ENCODE peak calls at places on chromosomes 16 and 17, in four cellular contexts. One of them, this sample, is unnamed.

GRCh38 chr17:74776044-74776962 is at the start of gene NAT9:
- DNase-seq in K562: peak
- DNase-seq in GM12878: peak
- DNase-seq in HepG2: peak
- DNase-seq in this sample: peak

GRCh38 chr16:68369168-68369567 is 58.3 kb downstream of the PRMT7 start:
- DNase-seq in K562: no peak
- DNase-seq in HepG2: no peak
- DNase-seq in GM12878: no peak
- DNase-seq in this sample: no peak

GRCh38 chr16:30016555-30017276 is 5.9 kb upstream of the DOC2A start:
- DNase-seq in HepG2: peak
- DNase-seq in K562: no peak
- DNase-seq in GM12878: no peak
- DNase-seq in this sample: no peak

GRCh38 chr17:71987634-71988033 is 133.2 kb upstream of the SOX9 start:
- DNase-seq in GM12878: no peak
- DNase-seq in K562: no peak
- DNase-seq in HepG2: no peak
- DNase-seq in this sample: no peak

GRCh38 chr17:7848131-7848579 is 6.7 kb upstream of the TMEM88 start:
- DNase-seq in GM12878: no peak
- DNase-seq in K562: no peak
- DNase-seq in HepG2: no peak
- DNase-seq in this sample: no peak

GRCh38 chr16:67833035-67833417 is 9.1 kb upstream of the THAP11 start:
- DNase-seq in K562: no peak
- DNase-seq in GM12878: no peak
- DNase-seq in HepG2: no peak
- DNase-seq in this sample: no peak

GRCh38 chr16:1290860-1291575 is 18.4 kb upstream of the UBE2I start:
- DNase-seq in GM12878: no peak
- DNase-seq in HepG2: peak
- DNase-seq in K562: no peak
- DNase-seq in this sample: no peak

GRCh38 chr17:16915752-16916556 is 56.0 kb downstream of the TNFRSF13B start:
- DNase-seq in K562: peak
- DNase-seq in GM12878: peak
- DNase-seq in HepG2: peak
- DNase-seq in this sample: peak

GRCh38 chr17:63834431-63835166 is 7.1 kb upstream of the FTSJ3 start:
- DNase-seq in GM12878: no peak
- DNase-seq in K562: peak
- DNase-seq in HepG2: peak
- DNase-seq in this sample: peak

GRCh38 chr17:72373910-72374741 is 253.3 kb downstream of the SOX9 start:
- DNase-seq in GM12878: no peak
- DNase-seq in HepG2: no peak
- DNase-seq in K562: no peak
- DNase-seq in this sample: no peak

GRCh38 chr17:39100530-39100929 is 50.9 kb downstream of the PLXDC1 start:
- DNase-seq in GM12878: no peak
- DNase-seq in K562: no peak
- DNase-seq in HepG2: no peak
- DNase-seq in this sample: no peak

GRCh38 chr16:1998360-1998835 is 8.6 kb downstream of the SYNGR3 start:
- DNase-seq in GM12878: no peak
- DNase-seq in HepG2: no peak
- DNase-seq in K562: no peak
- DNase-seq in this sample: no peak

GRCh38 chr17:16900288-16900882 is 71.5 kb downstream of the TNFRSF13B start:
- DNase-seq in K562: no peak
- DNase-seq in GM12878: no peak
- DNase-seq in HepG2: no peak
- DNase-seq in this sample: no peak

GRCh38 chr16:65758620-65759019 is 607.9 kb upstream of the CDH5 start:
- DNase-seq in GM12878: no peak
- DNase-seq in HepG2: no peak
- DNase-seq in K562: no peak
- DNase-seq in this sample: no peak

GRCh38 chr17:66304304-66305174 is 2.1 kb downstream of the PRKCA start:
- DNase-seq in HepG2: peak
- DNase-seq in GM12878: no peak
- DNase-seq in K562: peak
- DNase-seq in this sample: peak

GRCh38 chr17:57940217-57940616 is 15.0 kb downstream of the CUEDC1 start:
- DNase-seq in HepG2: no peak
- DNase-seq in GM12878: no peak
- DNase-seq in K562: no peak
- DNase-seq in this sample: no peak

GRCh38 chr17:7835818-7836595 is 2.0 kb downstream of the KDM6B start:
- DNase-seq in GM12878: no peak
- DNase-seq in HepG2: peak
- DNase-seq in K562: no peak
- DNase-seq in this sample: no peak

GRCh38 chr17:38994026-38994425 is 26.8 kb upstream of the FBXO47 start:
- DNase-seq in HepG2: no peak
- DNase-seq in K562: no peak
- DNase-seq in GM12878: no peak
- DNase-seq in this sample: no peak

GRCh38 chr16:3961449-3961849 is 80.9 kb upstream of the CREBBP start:
- DNase-seq in GM12878: no peak
- DNase-seq in HepG2: peak
- DNase-seq in K562: peak
- DNase-seq in this sample: peak

GRCh38 chr17:79276824-79277223 is 202.2 kb downstream of the ENGASE start:
- DNase-seq in K562: no peak
- DNase-seq in HepG2: no peak
- DNase-seq in GM12878: no peak
- DNase-seq in this sample: no peak

GRCh38 chr17:36890398-36891190 is 46.7 kb upstream of the LHX1 start:
- DNase-seq in K562: no peak
- DNase-seq in HepG2: no peak
- DNase-seq in GM12878: no peak
- DNase-seq in this sample: no peak

GRCh38 chr17:80882926-80883685 is 108.5 kb upstream of the CHMP6 start:
- DNase-seq in HepG2: no peak
- DNase-seq in K562: no peak
- DNase-seq in GM12878: no peak
- DNase-seq in this sample: no peak

GRCh38 chr16:70342016-70342415 is 4.7 kb upstream of the DDX19A start:
- DNase-seq in HepG2: no peak
- DNase-seq in K562: no peak
- DNase-seq in GM12878: no peak
- DNase-seq in this sample: no peak

GRCh38 chr17:42744283-42744805 is 496 bp downstream of the EZH1 start:
- DNase-seq in HepG2: peak
- DNase-seq in GM12878: peak
- DNase-seq in K562: peak
- DNase-seq in this sample: peak

GRCh38 chr17:79678856-79679255 is 51.9 kb upstream of the ENPP7 start:
- DNase-seq in GM12878: no peak
- DNase-seq in K562: no peak
- DNase-seq in HepG2: no peak
- DNase-seq in this sample: no peak

GRCh38 chr16:81645303-81645702 is 133.8 kb upstream of the PLCG2 start:
- DNase-seq in GM12878: no peak
- DNase-seq in K562: no peak
- DNase-seq in HepG2: no peak
- DNase-seq in this sample: no peak

GRCh38 chr17:44971776-44972483 is 3.8 kb upstream of the C1QL1 start:
- DNase-seq in GM12878: no peak
- DNase-seq in HepG2: no peak
- DNase-seq in K562: no peak
- DNase-seq in this sample: no peak

GRCh38 chr17:27356091-27356705 is 62.3 kb downstream of the WSB1 start:
- DNase-seq in K562: peak
- DNase-seq in GM12878: no peak
- DNase-seq in HepG2: no peak
- DNase-seq in this sample: no peak

GRCh38 chr17:82690786-82691489 is 7.6 kb downstream of the RAB40B start:
- DNase-seq in K562: no peak
- DNase-seq in HepG2: no peak
- DNase-seq in GM12878: no peak
- DNase-seq in this sample: no peak

GRCh38 chr16:17803625-17804410 is 333.1 kb upstream of the XYLT1 start:
- DNase-seq in K562: no peak
- DNase-seq in HepG2: no peak
- DNase-seq in GM12878: no peak
- DNase-seq in this sample: no peak

GRCh38 chr17:55433629-55434422 is 12.2 kb upstream of the MMD start:
- DNase-seq in HepG2: peak
- DNase-seq in K562: no peak
- DNase-seq in GM12878: no peak
- DNase-seq in this sample: no peak

GRCh38 chr16:52976539-52977167 is 76.0 kb downstream of the CHD9NB start:
- DNase-seq in K562: peak
- DNase-seq in HepG2: peak
- DNase-seq in GM12878: no peak
- DNase-seq in this sample: peak

GRCh38 chr17:78735832-78736525 is 46.1 kb downstream of the CYTH1 start:
- DNase-seq in K562: no peak
- DNase-seq in GM12878: no peak
- DNase-seq in HepG2: peak
- DNase-seq in this sample: no peak

GRCh38 chr16:81457326-81458133 is 12.9 kb downstream of the CMIP start:
- DNase-seq in K562: peak
- DNase-seq in GM12878: no peak
- DNase-seq in HepG2: peak
- DNase-seq in this sample: no peak

GRCh38 chr17:34370997-34371395 is 8.0 kb upstream of the CCL1 start:
- DNase-seq in K562: no peak
- DNase-seq in GM12878: no peak
- DNase-seq in HepG2: no peak
- DNase-seq in this sample: no peak

GRCh38 chr16:30186782-30187555 is 3.6 kb downstream of the CORO1A start:
- DNase-seq in GM12878: peak
- DNase-seq in HepG2: peak
- DNase-seq in K562: peak
- DNase-seq in this sample: peak

GRCh38 chr16:72938426-72939164 is 109.3 kb downstream of the ZFHX3 start:
- DNase-seq in K562: no peak
- DNase-seq in HepG2: no peak
- DNase-seq in GM12878: no peak
- DNase-seq in this sample: no peak

GRCh38 chr17:6461246-6461645 is 17.0 kb downstream of the PIMREG start:
- DNase-seq in K562: no peak
- DNase-seq in GM12878: no peak
- DNase-seq in HepG2: no peak
- DNase-seq in this sample: no peak

GRCh38 chr17:6464446-6465041 is 20.3 kb downstream of the PIMREG start:
- DNase-seq in GM12878: no peak
- DNase-seq in K562: peak
- DNase-seq in HepG2: no peak
- DNase-seq in this sample: no peak

GRCh38 chr17:6463616-6464445 is 19.6 kb downstream of the PIMREG start:
- DNase-seq in HepG2: no peak
- DNase-seq in GM12878: no peak
- DNase-seq in K562: no peak
- DNase-seq in this sample: no peak

GRCh38 chr17:6461792-6462524 is 17.7 kb downstream of the PIMREG start:
- DNase-seq in GM12878: no peak
- DNase-seq in K562: no peak
- DNase-seq in HepG2: no peak
- DNase-seq in this sample: no peak

GRCh38 chr17:6462692-6463091 is 18.4 kb downstream of the PIMREG start:
- DNase-seq in K562: no peak
- DNase-seq in GM12878: no peak
- DNase-seq in HepG2: no peak
- DNase-seq in this sample: no peak
- TF ChIP-seq SP1 in K562: no peak
- TF ChIP-seq SP1 in GM12878: no peak
- TF ChIP-seq SP1 in HepG2: no peak
- TF ChIP-seq SP1 in this sample: no peak

GRCh38 chr17:2090210-2090641 is 35.3 kb downstream of the HIC1 start:
- DNase-seq in HepG2: no peak
- DNase-seq in GM12878: no peak
- DNase-seq in K562: no peak
- DNase-seq in this sample: no peak

GRCh38 chr17:2089021-2089422 is 34.1 kb downstream of the HIC1 start:
- DNase-seq in HepG2: no peak
- DNase-seq in GM12878: no peak
- DNase-seq in K562: peak
- DNase-seq in this sample: no peak

GRCh38 chr17:2086306-2086705 is 31.4 kb downstream of the HIC1 start:
- DNase-seq in GM12878: no peak
- DNase-seq in HepG2: no peak
- DNase-seq in K562: no peak
- DNase-seq in this sample: no peak

GRCh38 chr17:2085648-2085949 is 30.7 kb downstream of the HIC1 start:
- DNase-seq in K562: no peak
- DNase-seq in GM12878: no peak
- DNase-seq in HepG2: no peak
- DNase-seq in this sample: no peak

GRCh38 chr17:2087597-2088211 is 32.8 kb downstream of the HIC1 start:
- DNase-seq in GM12878: peak
- DNase-seq in K562: peak
- DNase-seq in HepG2: no peak
- DNase-seq in this sample: no peak
- TF ChIP-seq FOXK2 in GM12878: no peak
- TF ChIP-seq FOXK2 in K562: no peak
- TF ChIP-seq FOXK2 in HepG2: no peak
- TF ChIP-seq FOXK2 in this sample: no peak

DNA sequence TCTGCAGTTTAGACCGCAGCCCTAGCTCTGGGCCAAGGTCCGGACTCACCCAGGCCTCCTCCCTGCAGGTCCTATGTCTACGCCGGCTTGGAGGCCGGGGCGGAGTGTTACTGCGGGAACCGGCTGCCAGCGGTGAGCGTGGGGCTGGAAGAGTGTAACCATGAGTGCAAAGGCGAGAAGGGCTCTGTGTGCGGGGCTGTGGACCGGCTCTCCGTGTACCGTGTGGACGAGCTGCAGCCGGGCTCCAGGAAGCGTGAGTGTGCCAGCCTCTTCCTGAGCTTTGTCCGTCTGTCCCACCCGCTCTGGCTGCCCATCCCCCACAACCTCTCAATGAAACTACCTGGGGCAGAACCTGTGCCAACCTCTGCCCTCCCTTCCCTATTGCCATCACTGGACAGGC is 20.1 kb downstream of the WSCD1 start:
- DNase-seq in GM12878: no peak
- DNase-seq in HepG2: no peak
- DNase-seq in K562: no peak
- DNase-seq in this sample: no peak
- TF ChIP-seq SP1 in GM12878: no peak
- TF ChIP-seq SP1 in HepG2: no peak
- TF ChIP-seq SP1 in K562: no peak
- TF ChIP-seq SP1 in this sample: no peak

GRCh38 chr16:75095204-75095621 is 21.4 kb downstream of the LDHD start:
- DNase-seq in GM12878: no peak
- DNase-seq in HepG2: no peak
- DNase-seq in K562: no peak
- DNase-seq in this sample: no peak
- TF ChIP-seq FOXK2 in GM12878: no peak
- TF ChIP-seq FOXK2 in HepG2: no peak
- TF ChIP-seq FOXK2 in K562: no peak
- TF ChIP-seq FOXK2 in this sample: no peak

This sample was measured in HEK293T.